ENCODE peak calls at places on chromosomes 11 and 22, in four cellular contexts. L, Q, T and D are unnamed samples.

GRCh38 chr11:71447791-71448256 is 369 bp downstream of the DHCR7 start:
- DNase-seq in L (no peak), Q (no peak), T (no peak), D (peak; percentile 80)

GRCh38 chr11:72787262-72788104 is 6.4 kb downstream of the STARD10 start:
- DNase-seq in L (no peak), Q (peak; percentile 98), T (peak; percentile 74), D (no peak)

GRCh38 chr22:30028731-30029130 is 51.5 kb upstream of the HORMAD2 start:
- DNase-seq in L (no peak), Q (no peak), T (no peak), D (no peak)

GRCh38 chr22:47032091-47032943 is 269.9 kb downstream of the TBC1D22A start:
- DNase-seq in L (no peak), Q (no peak), T (peak; percentile 79), D (no peak)

GRCh38 chr22:48781868-48782267 is 1045.8 kb downstream of the BRD1 start:
- DNase-seq in L (no peak), Q (no peak), T (no peak), D (no peak)

GRCh38 chr11:19683141-19683805 is 29.4 kb upstream of the NAV2 start:
- DNase-seq in L (no peak), Q (no peak), T (no peak), D (peak; percentile 85)

GRCh38 chr11:77062924-77063323 is 3.8 kb upstream of the CAPN5 start:
- DNase-seq in L (no peak), Q (peak; percentile 30), T (no peak), D (no peak)

GRCh38 chr11:11620251-11620965 is 1.4 kb downstream of the GALNT18 start:
- DNase-seq in L (peak; percentile 39), Q (peak; percentile 65), T (peak; percentile 47), D (peak; percentile 80)

GRCh38 chr11:125175896-125176575 is 11.5 kb downstream of the PKNOX2 start:
- DNase-seq in L (no peak), Q (no peak), T (peak; percentile 28), D (no peak)

GRCh38 chr11:97937501-97937900 is 1083.2 kb upstream of the CNTN5 start:
- DNase-seq in L (no peak), Q (no peak), T (no peak), D (no peak)

GRCh38 chr11:11519184-11519583 is 102.6 kb downstream of the GALNT18 start:
- DNase-seq in L (no peak), Q (peak; percentile 45), T (no peak), D (no peak)

GRCh38 chr22:43166132-43166930 is 15.0 kb downstream of the TSPO start:
- DNase-seq in L (no peak), Q (no peak), T (no peak), D (no peak)
- H3K27ac ChIP-seq in L (no peak overlapping the region), Q (no peak overlapping the region), T (no peak overlapping the region), D (no peak overlapping the region)

GRCh38 chr11:62062223-62062861 is 61.5 kb upstream of the INCENP start:
- DNase-seq in L (no peak), Q (no peak), T (no peak), D (no peak)
- H3K27ac ChIP-seq in L (no peak overlapping the region), Q (no peak overlapping the region), T (no peak overlapping the region), D (no peak overlapping the region)

GRCh38 chr11:94130589-94131362 is 2.1 kb downstream of the PANX1 start:
- DNase-seq in L (peak; percentile 59), Q (no peak), T (peak; percentile 21), D (no peak)
- H3K27ac ChIP-seq in L (peak overlapping the region; percentile 95), Q (no peak overlapping the region), T (peak overlapping the region; percentile 87), D (peak overlapping the region; percentile 83)

DNA sequence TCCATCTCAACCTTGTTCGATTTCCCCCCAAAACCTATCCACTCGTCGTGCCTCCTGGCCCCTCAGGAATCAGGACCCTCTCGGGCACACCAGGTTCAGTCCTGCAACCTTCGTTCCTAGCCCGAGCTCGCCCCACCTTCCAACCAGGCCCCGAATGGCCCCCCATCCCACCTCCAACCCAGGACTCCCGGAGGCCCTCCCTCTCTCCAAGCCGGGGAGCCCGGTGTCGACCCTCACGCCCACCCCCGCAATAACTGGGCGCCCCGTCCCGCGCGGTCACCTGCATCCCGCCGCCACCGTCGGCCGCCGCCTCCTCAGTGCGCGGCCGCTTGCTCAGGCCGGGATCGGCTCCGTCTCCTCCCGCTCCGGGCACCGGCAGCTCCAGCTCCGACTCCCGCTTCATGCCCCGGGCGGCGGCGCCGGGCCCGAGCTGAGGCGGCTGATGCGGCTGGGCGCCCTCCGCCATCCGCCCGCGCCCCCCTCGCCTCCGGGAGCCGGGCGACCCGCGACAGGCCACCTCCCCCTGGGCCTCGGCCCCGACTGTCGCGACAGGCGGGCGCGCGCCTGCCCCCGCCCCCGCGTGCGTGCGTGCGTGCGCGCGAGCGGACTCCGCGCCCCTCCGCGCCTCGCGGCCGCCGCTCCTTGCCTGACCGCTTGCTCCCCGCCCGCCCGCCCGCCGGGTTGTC is 521 bp downstream of the RBFOX2 start:
- DNase-seq in L (peak; percentile 47), Q (no peak), T (peak; percentile 31), D (peak; percentile 76)
- H3K27ac ChIP-seq in L (peak overlapping the region; percentile 93), Q (no peak overlapping the region), T (peak overlapping the region; percentile 83), D (peak overlapping the region; percentile 96)

GRCh38 chr11:110952150-110952549 is 239.9 kb upstream of the ARHGAP20 start:
- DNase-seq in L (no peak), Q (no peak), T (no peak), D (no peak)
- H3K27ac ChIP-seq in L (peak overlapping the region; percentile 38), Q (no peak overlapping the region), T (no peak overlapping the region), D (no peak overlapping the region)